ENCODE peak calls at places on chromosome 3, in eight cellular contexts. H, D, Y, N, U, V, S and F are unnamed samples.
A peak's percentile ranks its signal among the peaks of the same experiment; 100 is the strongest.

GRCh38 chr3:118991775-118992174 is 42.9 kb downstream of the IGSF11 start:
- DNase-seq in H (no peak), V (no peak), S (no peak), N (no peak), D (no peak), Y (no peak), U (peak; percentile 28), F (no peak)

GRCh38 chr3:197501879-197502620 is 53.7 kb downstream of the BDH1 start:
- DNase-seq in V (no peak), H (no peak), Y (no peak), U (peak; percentile 63), N (no peak), D (peak; percentile 86), S (no peak), F (no peak)

GRCh38 chr3:78048698-78049097 is 1008.8 kb downstream of the ROBO2 start:
- DNase-seq in S (no peak), H (no peak), D (no peak), U (no peak), V (no peak), N (no peak), Y (no peak), F (no peak)

GRCh38 chr3:123508176-123508575 is 59.3 kb upstream of the ADCY5 start:
- DNase-seq in N (no peak), V (no peak), S (no peak), D (no peak), H (no peak), U (no peak), Y (no peak), F (no peak)

GRCh38 chr3:149266733-149267132 is 45.1 kb upstream of the CP start:
- DNase-seq in V (no peak), S (no peak), Y (no peak), N (no peak), H (no peak), D (no peak), U (no peak), F (no peak)

GRCh38 chr3:40951636-40952035 is 247.7 kb upstream of the CTNNB1 start:
- DNase-seq in H (no peak), S (no peak), N (no peak), U (no peak), D (no peak), Y (no peak), V (no peak), F (no peak)

GRCh38 chr3:1087066-1087555 is 5.7 kb upstream of the CNTN6 start:
- DNase-seq in Y (no peak), S (no peak), N (peak; percentile 53), H (peak; percentile 36), V (no peak), D (no peak), U (no peak), F (peak; percentile 19)

GRCh38 chr3:162769559-162769958 is 1273.0 kb downstream of the OTOL1 start:
- DNase-seq in U (no peak), V (no peak), D (no peak), Y (no peak), H (no peak), S (no peak), N (no peak), F (no peak)

GRCh38 chr3:141183606-141184005 is 48.0 kb upstream of the PXYLP1 start:
- DNase-seq in S (no peak), D (no peak), N (no peak), V (no peak), H (no peak), U (no peak), Y (no peak), F (no peak)

GRCh38 chr3:4995500-4996053 is 16.3 kb downstream of the BHLHE40 start:
- DNase-seq in D (peak; percentile 27), U (no peak), H (no peak), S (no peak), N (no peak), Y (no peak), V (no peak), F (peak; percentile 67)

GRCh38 chr3:4996223-4996765 is 17.1 kb downstream of the BHLHE40 start:
- DNase-seq in N (no peak), V (no peak), H (no peak), D (peak; percentile 29), S (no peak), U (no peak), Y (no peak), F (no peak)

GRCh38 chr3:4994144-4994730 is 15.0 kb downstream of the BHLHE40 start:
- DNase-seq in Y (no peak), H (no peak), U (no peak), S (no peak), D (no peak), N (no peak), V (no peak), F (no peak)

GRCh38 chr3:4993276-4994143 is 14.3 kb downstream of the BHLHE40 start:
- DNase-seq in V (no peak), U (no peak), S (no peak), D (no peak), N (no peak), Y (no peak), H (no peak), F (no peak)

DNA sequence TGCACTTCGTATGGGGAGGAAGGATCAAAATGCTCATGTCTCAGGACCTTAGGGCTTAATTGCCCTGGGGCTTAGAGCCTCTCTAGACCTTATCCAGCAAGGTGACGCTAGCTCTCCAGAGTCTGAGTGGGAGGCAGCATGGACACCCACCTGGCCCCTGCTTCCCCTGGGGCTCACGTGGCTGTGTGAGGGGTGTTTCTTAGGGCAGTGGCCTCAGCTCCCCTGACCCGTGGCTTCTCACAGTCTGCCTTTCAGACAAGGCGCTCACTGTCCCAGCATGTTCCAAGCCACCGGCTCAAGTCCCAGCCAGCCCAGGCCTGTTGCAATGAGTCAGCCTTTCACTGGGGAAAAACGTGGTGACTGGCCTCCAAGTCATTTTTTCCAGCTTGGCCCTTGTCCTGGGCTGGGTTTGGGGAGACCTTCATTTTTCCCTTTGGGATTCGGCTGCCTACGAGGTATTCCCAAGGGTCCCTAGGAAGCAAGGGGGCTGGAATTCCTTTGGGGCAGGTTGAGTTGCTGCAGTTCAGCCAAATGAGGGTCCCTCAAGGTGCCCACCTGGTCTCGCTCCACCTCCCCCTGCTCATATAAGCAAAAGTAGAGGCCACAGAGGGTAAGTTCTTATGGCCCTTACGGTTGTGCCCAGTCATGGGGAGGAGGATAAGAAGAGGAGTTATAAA is 15.7 kb downstream of the BHLHE40 start:
- DNase-seq in N (peak; percentile 75), U (peak; percentile 59), S (no peak), H (no peak), V (no peak), Y (peak; percentile 95), D (peak; percentile 49), F (peak; percentile 52)
- TF ChIP-seq POLR2A in N (no peak), U (no peak), S (no peak), H (no peak), V (no peak), Y (no peak), D (no peak), F (peak; percentile 65)

GRCh38 chr3:48997714-48998637 is 7.9 kb downstream of the P4HTM start:
- DNase-seq in V (no peak), S (no peak), H (no peak), Y (no peak), U (no peak), D (no peak), N (no peak), F (no peak)
- TF ChIP-seq POLR2A in V (no peak), S (no peak), H (no peak), Y (no peak), U (no peak), D (no peak), N (no peak), F (no peak)

DNA sequence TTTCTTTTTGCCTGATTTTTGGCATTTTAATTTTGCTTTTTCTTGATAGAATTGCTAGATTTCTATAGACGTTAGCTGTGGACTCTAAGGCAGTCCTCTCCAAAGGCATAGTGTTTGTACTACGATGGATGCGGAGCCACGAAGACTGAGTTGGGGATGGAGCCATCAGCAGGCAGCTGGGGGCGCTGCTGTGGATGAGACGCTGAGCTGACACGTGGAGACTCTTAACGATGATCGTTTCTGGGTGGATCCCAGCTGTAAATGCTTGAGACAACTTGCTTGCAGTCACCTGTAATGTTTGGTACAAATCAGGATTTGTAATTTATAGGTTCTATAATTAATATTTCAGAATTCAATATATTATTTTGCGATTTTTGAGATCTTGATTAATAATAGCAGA is 13.3 kb upstream of the PPP1R2 start:
- DNase-seq in N (no peak), S (no peak), Y (no peak), H (no peak), U (no peak), V (peak; percentile 13), D (peak; percentile 64), F (no peak)
- TF ChIP-seq POLR2A in N (no peak), S (no peak), Y (no peak), H (no peak), U (no peak), V (no peak), D (no peak), F (no peak)

GRCh38 chr3:50611464-50612233 is at the start of gene CISH:
- DNase-seq in Y (peak; percentile 99), N (peak; percentile 92), S (peak; percentile 99), H (peak; percentile 97), V (peak; percentile 83), U (peak; percentile 94), D (peak; percentile 97), F (peak; percentile 81)
- TF ChIP-seq POLR2A in Y (peak; percentile 63), N (peak; percentile 79), S (peak; percentile 59), H (peak; percentile 71), V (peak; percentile 43), U (peak; percentile 46), D (peak; percentile 95), F (peak; percentile 80)

GRCh38 chr3:10502185-10502880 is 3.1 kb downstream of the ATP2B2 start:
- DNase-seq in V (no peak), H (no peak), Y (no peak), U (no peak), S (peak; percentile 46), N (no peak), D (no peak), F (no peak)

GRCh38 chr3:10504161-10505049 is 981 bp downstream of the ATP2B2 start:
- DNase-seq in H (no peak), V (no peak), N (no peak), D (no peak), Y (no peak), U (no peak), S (no peak), F (no peak)

GRCh38 chr3:10501664-10502052 is 3.7 kb downstream of the ATP2B2 start:
- DNase-seq in N (no peak), H (no peak), S (peak; percentile 43), D (no peak), Y (no peak), V (no peak), U (no peak), F (no peak)

GRCh38 chr3:10505050-10505790 is at the start of gene ATP2B2:
- DNase-seq in U (no peak), D (no peak), H (no peak), N (no peak), S (no peak), V (peak; percentile 22), Y (no peak), F (no peak)

GRCh38 chr3:10503217-10503796 is 2.1 kb downstream of the ATP2B2 start:
- DNase-seq in Y (no peak), D (no peak), S (no peak), U (no peak), N (no peak), H (no peak), V (no peak), F (no peak)
- TF ChIP-seq POLR2A in Y (no peak), D (no peak), S (no peak), U (no peak), N (no peak), H (no peak), V (no peak), F (no peak)

GRCh38 chr3:23945903-23946751 is 1.0 kb downstream of the NR1D2 start:
- DNase-seq in D (peak; percentile 99), Y (peak; percentile 99), H (peak; percentile 100), N (peak; percentile 98), V (peak; percentile 91), S (peak; percentile 99), U (peak; percentile 99), F (peak; percentile 85)
- TF ChIP-seq POLR2A in D (peak; percentile 48), Y (no peak), H (peak; percentile 68), N (peak; percentile 16), V (no peak), S (no peak), U (peak; percentile 35), F (no peak)